ENCODE peak calls at places on chromosomes 7 and 10, in ten cellular contexts. V is brain microvascular endothelial cell, F is lung, I is heart right ventricle, U is thoracic aorta, E is caudate nucleus, X is uterus, A is astrocyte, O is neuronal stem cell, J is coronary artery. M is an unnamed sample.

GRCh38 chr7:50456371-50457123 is 6.4 kb upstream of the FIGNL1 start:
- DNase-seq in V (no peak), F (no peak), I (no peak), U (no peak), E (no peak), X (no peak), A (no peak), O (no peak), J (no peak), M (no peak)

GRCh38 chr10:102691701-102692100 is 22.5 kb downstream of the ARL3 start:
- DNase-seq in V (no peak), F (no peak), I (no peak), U (no peak), E (no peak), X (no peak), A (no peak), O (no peak), J (no peak), M (no peak)

GRCh38 chr10:75096749-75097148 is 14.7 kb upstream of the SAMD8 start:
- DNase-seq in V (no peak), F (no peak), I (no peak), U (no peak), E (no peak), X (no peak), A (no peak), O (no peak), J (no peak), M (no peak)

GRCh38 chr10:30491204-30491603 is 57.2 kb downstream of the MAP3K8 start:
- DNase-seq in V (no peak), F (no peak), I (no peak), U (no peak), E (no peak), X (no peak), A (no peak), O (no peak), J (no peak), M (no peak)

GRCh38 chr7:73851410-73852338 is 9.3 kb upstream of the TMEM270 start:
- DNase-seq in V (peak), F (no peak), I (no peak), U (no peak), E (no peak), X (no peak), A (peak), O (no peak), J (no peak), M (no peak)

GRCh38 chr7:36084485-36085091 is 68.5 kb upstream of the EEPD1 start:
- DNase-seq in V (peak), F (no peak), I (peak), U (no peak), E (no peak), X (peak), A (peak), O (peak), J (peak), M (peak)

GRCh38 chr10:24331457-24331856 is 122.5 kb downstream of the KIAA1217 start:
- DNase-seq in V (peak), F (peak), I (peak), U (no peak), E (no peak), X (no peak), A (peak), O (no peak), J (no peak), M (peak)

GRCh38 chr7:1968397-1969111 is 264.2 kb downstream of the MAD1L1 start:
- DNase-seq in V (no peak), F (no peak), I (no peak), U (no peak), E (no peak), X (no peak), A (no peak), O (no peak), J (no peak), M (no peak)

GRCh38 chr7:111827863-111828504 is 265.7 kb upstream of the IMMP2L start:
- DNase-seq in V (peak), F (peak), I (no peak), U (no peak), E (no peak), X (no peak), A (peak), O (no peak), J (no peak), M (no peak)

GRCh38 chr7:10022957-10023356 is 950.7 kb upstream of the PHF14 start:
- DNase-seq in V (peak), F (no peak), I (no peak), U (no peak), E (peak), X (no peak), A (no peak), O (peak), J (no peak), M (no peak)

GRCh38 chr10:119347181-119347974 is 140.0 kb downstream of the GRK5 start:
- DNase-seq in V (no peak), F (no peak), I (peak), U (no peak), E (no peak), X (no peak), A (no peak), O (no peak), J (no peak), M (no peak)

GRCh38 chr10:111944331-111944730 is 239.2 kb downstream of the GPAM start:
- DNase-seq in V (no peak), F (no peak), I (no peak), U (no peak), E (no peak), X (no peak), A (no peak), O (no peak), J (no peak), M (no peak)

GRCh38 chr10:57925045-57925444 is 342.6 kb downstream of the IPMK start:
- DNase-seq in V (no peak), F (no peak), I (no peak), U (no peak), E (no peak), X (no peak), A (peak), O (no peak), J (no peak), M (no peak)

GRCh38 chr7:95365151-95365550 is 31.0 kb downstream of the PON3 start:
- DNase-seq in V (peak), F (no peak), I (no peak), U (no peak), E (no peak), X (no peak), A (peak), O (no peak), J (no peak), M (no peak)

GRCh38 chr10:30784896-30785605 is 155.5 kb upstream of the LYZL2 start:
- DNase-seq in V (peak), F (peak), I (peak), U (peak), E (peak), X (peak), A (peak), O (peak), J (peak), M (peak)

GRCh38 chr7:40008218-40008815 is 58.3 kb downstream of the CDK13 start:
- DNase-seq in V (peak), F (no peak), I (no peak), U (no peak), E (no peak), X (no peak), A (peak), O (no peak), J (no peak), M (no peak)

GRCh38 chr10:26516540-26517101 is 78.5 kb downstream of the APBB1IP start:
- DNase-seq in V (no peak), F (no peak), I (no peak), U (no peak), E (no peak), X (no peak), A (peak), O (no peak), J (no peak), M (no peak)

GRCh38 chr7:64892116-64892515 is 11.0 kb upstream of the ZNF273 start:
- DNase-seq in V (no peak), F (no peak), I (no peak), U (no peak), E (no peak), X (no peak), A (no peak), O (no peak), J (no peak), M (no peak)

GRCh38 chr7:56079450-56080185 is 13.1 kb downstream of the PHKG1 start:
- DNase-seq in V (peak), F (peak), I (peak), U (peak), E (peak), X (peak), A (peak), O (no peak), J (no peak), M (peak)

GRCh38 chr7:25389489-25390106 is 161.3 kb upstream of the NPVF start:
- DNase-seq in V (peak), F (no peak), I (no peak), U (no peak), E (no peak), X (no peak), A (peak), O (peak), J (no peak), M (no peak)

GRCh38 chr10:87598700-87599099 is 61.0 kb upstream of the PAPSS2 start:
- DNase-seq in V (no peak), F (no peak), I (no peak), U (no peak), E (no peak), X (no peak), A (no peak), O (no peak), J (no peak), M (no peak)
- H3K27ac ChIP-seq in V (no peak), F (no peak), I (no peak), U (peak), E (peak), X (no peak), A (no peak), O (no peak), J (peak), M (no peak)

DNA sequence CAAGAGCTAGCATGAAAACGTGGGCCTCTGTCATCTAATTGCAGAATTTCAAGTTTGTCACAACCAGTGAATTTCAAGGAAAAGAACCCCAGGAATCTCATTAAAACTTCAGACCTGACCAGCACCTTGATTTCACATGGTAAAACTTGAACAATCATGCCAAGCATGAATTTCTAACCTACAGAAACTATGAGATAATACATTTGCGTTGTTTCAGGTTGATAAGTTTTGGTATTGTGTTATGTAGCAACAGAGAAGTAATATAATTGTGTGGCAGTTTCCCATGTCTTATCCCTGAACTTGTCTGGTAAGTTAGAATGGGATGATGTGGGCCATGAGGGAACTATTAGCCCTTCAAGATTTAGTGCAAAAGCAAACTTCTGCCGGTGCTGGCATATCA is 530.1 kb downstream of the ANKRD7 start:
- DNase-seq in V (no peak), F (no peak), I (no peak), U (no peak), E (no peak), X (no peak), A (no peak), O (no peak), J (no peak), M (no peak)
- H3K27ac ChIP-seq in V (no peak), F (no peak), I (no peak), U (no peak), E (no peak), X (no peak), A (no peak), O (no peak), J (no peak), M (no peak)

DNA sequence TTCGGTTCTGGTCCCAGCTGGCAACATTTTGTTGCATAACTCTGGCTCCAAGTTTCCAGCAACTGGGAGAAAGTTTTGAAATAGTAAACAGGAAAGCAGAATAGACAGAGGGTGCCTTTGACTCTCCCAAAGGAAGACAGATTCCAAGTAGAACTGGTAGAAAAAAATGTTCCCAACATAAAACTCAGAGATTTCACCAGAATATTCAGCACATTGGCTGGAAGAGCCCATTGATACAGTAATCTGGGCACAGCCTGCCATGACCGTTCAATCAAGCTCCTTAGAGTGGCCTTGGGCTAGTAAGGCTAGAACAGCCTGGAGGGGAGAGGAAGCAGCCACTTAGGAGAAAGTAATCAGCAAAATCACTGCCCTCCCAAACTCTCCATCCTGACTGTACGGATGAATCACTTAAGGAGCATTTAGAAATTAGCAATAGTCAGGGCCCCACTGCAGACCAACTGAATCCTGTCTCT is 120.3 kb downstream of the CUBN start:
- DNase-seq in V (no peak), F (no peak), I (no peak), U (no peak), E (no peak), X (no peak), A (peak), O (no peak), J (no peak), M (no peak)
- H3K27ac ChIP-seq in V (no peak), F (peak), I (peak), U (peak), E (peak), X (peak), A (peak), O (no peak), J (peak), M (peak)

DNA sequence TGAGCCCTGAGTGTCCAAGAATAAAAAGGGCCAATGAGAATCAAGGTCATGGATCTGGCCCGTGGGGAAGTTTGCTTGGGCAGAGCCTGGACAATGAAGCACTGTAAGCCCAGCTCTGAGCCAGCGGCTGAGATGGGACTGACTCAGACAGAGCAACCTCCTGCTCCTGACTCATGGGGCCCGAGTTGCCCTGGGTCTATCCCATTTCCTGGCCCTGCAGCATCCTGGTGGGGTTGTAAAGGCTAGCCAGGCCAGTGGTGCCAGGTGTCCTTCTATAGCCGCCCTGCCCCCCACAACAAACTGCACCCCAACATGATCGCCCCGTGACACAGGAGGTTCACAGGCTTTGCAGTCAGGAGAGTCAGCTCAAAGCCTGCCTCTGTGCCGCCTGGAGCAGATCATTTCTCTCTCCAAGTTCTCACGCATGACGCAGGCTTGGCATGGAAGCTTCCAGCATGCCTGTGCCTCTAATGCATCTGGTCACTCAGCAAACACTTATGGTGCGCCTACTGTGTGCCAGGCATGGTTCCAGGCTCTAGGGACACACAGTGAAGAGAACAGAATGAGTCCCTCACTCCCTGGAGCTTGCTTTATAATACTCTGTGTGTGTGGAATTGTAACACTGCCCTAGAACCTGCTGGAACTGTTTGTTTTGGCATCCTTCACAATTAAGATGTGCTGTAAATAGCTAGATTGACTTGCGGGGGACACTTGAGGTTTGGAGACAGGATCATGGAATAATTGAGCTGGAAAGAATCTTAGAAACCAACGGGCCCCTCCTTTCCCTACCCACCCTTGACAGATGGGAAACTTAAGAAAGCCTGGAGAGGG is 4.9 kb upstream of the MYH16 start:
- DNase-seq in V (peak), F (no peak), I (no peak), U (peak), E (no peak), X (no peak), A (peak), O (no peak), J (no peak), M (no peak)
- H3K27ac ChIP-seq in V (peak), F (no peak), I (no peak), U (peak), E (no peak), X (no peak), A (peak), O (no peak), J (peak), M (no peak)

GRCh38 chr10:70843776-70844489 is 28.2 kb downstream of the SGPL1 start:
- DNase-seq in V (no peak), F (no peak), I (no peak), U (no peak), E (no peak), X (no peak), A (no peak), O (no peak), J (no peak), M (no peak)
- H3K27ac ChIP-seq in V (no peak), F (no peak), I (no peak), U (no peak), E (no peak), X (no peak), A (no peak), O (no peak), J (no peak), M (no peak)

GRCh38 chr7:133888061-133888930 is 238.8 kb upstream of the LRGUK start:
- DNase-seq in V (no peak), F (no peak), I (no peak), U (no peak), E (no peak), X (no peak), A (no peak), O (no peak), J (no peak), M (no peak)

GRCh38 chr7:133887459-133887858 is 239.7 kb upstream of the LRGUK start:
- DNase-seq in V (no peak), F (no peak), I (no peak), U (no peak), E (no peak), X (no peak), A (peak), O (no peak), J (no peak), M (no peak)

GRCh38 chr7:133886797-133887196 is 240.3 kb upstream of the LRGUK start:
- DNase-seq in V (no peak), F (no peak), I (no peak), U (no peak), E (no peak), X (no peak), A (no peak), O (no peak), J (no peak), M (no peak)

GRCh38 chr7:133885213-133885612 is 241.9 kb upstream of the LRGUK start:
- DNase-seq in V (no peak), F (no peak), I (no peak), U (no peak), E (no peak), X (no peak), A (no peak), O (no peak), J (no peak), M (no peak)

GRCh38 chr7:133886081-133886480 is 241.1 kb upstream of the LRGUK start:
- DNase-seq in V (no peak), F (no peak), I (no peak), U (no peak), E (no peak), X (no peak), A (no peak), O (no peak), J (no peak), M (no peak)
- H3K27ac ChIP-seq in V (no peak), F (no peak), I (no peak), U (no peak), E (no peak), X (no peak), A (no peak), O (no peak), J (no peak), M (no peak)

M was measured in psoas muscle.